ENCODE peak calls at places on chromosomes 3 and 15, in five cellular contexts. J, O, Y, B and M are unnamed samples.
A peak's percentile ranks its signal among the peaks of the same experiment; 100 is the strongest.

GRCh38 chr15:90211440-90212168 is 10.5 kb downstream of the SEMA4B start:
- DNase-seq in O (no peak), Y (peak; percentile 71), B (no peak), J (no peak), M (peak; percentile 62)

GRCh38 chr15:89802986-89803820 is 11.4 kb downstream of the ANPEP start:
- DNase-seq in Y (peak; percentile 34), J (no peak), O (no peak), B (no peak), M (peak; percentile 58)

GRCh38 chr3:16768956-16769355 is 115.8 kb upstream of the PLCL2 start:
- DNase-seq in J (no peak), B (no peak), O (peak; percentile 21), Y (no peak), M (no peak)

GRCh38 chr15:99249270-99249817 is at the start of gene TTC23:
- DNase-seq in J (no peak), B (no peak), O (peak; percentile 76), Y (no peak), M (peak; percentile 49)

GRCh38 chr3:121552379-121552778 is 6.6 kb upstream of the POLQ start:
- DNase-seq in J (no peak), B (no peak), O (no peak), Y (no peak), M (no peak)

GRCh38 chr15:63870043-63870394 is 36.3 kb upstream of the HERC1 start:
- DNase-seq in O (no peak), J (peak; percentile 63), Y (no peak), B (no peak), M (no peak)

GRCh38 chr3:39707314-39707909 is 102.0 kb upstream of the MYRIP start:
- DNase-seq in O (peak; percentile 68), J (no peak), B (no peak), Y (no peak), M (peak; percentile 15)

GRCh38 chr3:32813180-32813579 is 4.6 kb upstream of the TRIM71 start:
- DNase-seq in Y (no peak), J (no peak), O (no peak), B (no peak), M (peak; percentile 63)

GRCh38 chr3:9397911-9398714 is 698 bp downstream of the SETD5 start:
- DNase-seq in Y (peak; percentile 68), O (peak; percentile 63), B (peak; percentile 56), J (peak; percentile 55), M (peak; percentile 22)

GRCh38 chr3:44561076-44561475 is 6.1 kb downstream of the ZKSCAN7 start:
- DNase-seq in J (no peak), B (no peak), O (no peak), Y (no peak), M (no peak)

GRCh38 chr3:44557074-44557473 is 2.1 kb downstream of the ZKSCAN7 start:
- DNase-seq in J (no peak), Y (no peak), O (no peak), B (no peak), M (no peak)

DNA sequence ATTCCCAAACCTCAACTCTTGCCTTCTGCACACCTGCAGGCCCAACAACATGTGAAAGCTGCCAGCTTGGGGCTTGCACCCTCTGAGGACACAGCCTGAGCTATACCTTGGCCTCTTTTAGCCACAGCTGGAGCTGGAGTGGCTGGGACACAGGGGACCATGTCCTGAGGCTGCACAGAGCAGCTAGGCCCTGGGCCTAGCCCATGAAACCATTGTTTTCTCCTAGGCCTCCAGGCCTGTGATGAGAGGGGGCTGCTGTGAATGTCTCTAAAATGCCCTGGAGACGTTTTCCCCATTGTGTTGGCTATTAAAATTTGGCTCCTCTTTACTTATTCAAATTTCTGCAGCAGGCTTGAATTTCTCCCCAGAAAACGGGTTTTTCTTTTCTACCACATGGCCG is 7.2 kb downstream of the ZKSCAN7 start:
- DNase-seq in J (no peak), Y (no peak), B (no peak), O (no peak), M (no peak)
- H3K4me3 ChIP-seq in J (no peak overlapping the region), Y (no peak overlapping the region), B (no peak overlapping the region), O (no peak overlapping the region), M (no peak overlapping the region)

GRCh38 chr3:172530101-172530561 is 6.9 kb upstream of the TNFSF10 start:
- DNase-seq in B (no peak), O (no peak), Y (no peak), J (no peak), M (no peak)

GRCh38 chr3:172524611-172525010 is 1.4 kb upstream of the TNFSF10 start:
- DNase-seq in O (no peak), B (no peak), Y (no peak), J (no peak), M (no peak)

GRCh38 chr3:172530566-172530965 is 7.3 kb upstream of the TNFSF10 start:
- DNase-seq in O (no peak), J (no peak), Y (no peak), B (no peak), M (no peak)

GRCh38 chr3:172525116-172525613 is 1.9 kb upstream of the TNFSF10 start:
- DNase-seq in O (no peak), J (no peak), B (no peak), Y (no peak), M (no peak)

GRCh38 chr3:172528677-172529076 is 5.4 kb upstream of the TNFSF10 start:
- DNase-seq in O (no peak), Y (no peak), B (no peak), J (no peak), M (no peak)
- H3K27me3 ChIP-seq in O (no peaks in the 10 kb centered on the region), Y (no peaks in the 10 kb centered on the region), B (no peaks in the 10 kb centered on the region), J (no peaks in the 10 kb centered on the region), M (no peaks in the 10 kb centered on the region)

DNA sequence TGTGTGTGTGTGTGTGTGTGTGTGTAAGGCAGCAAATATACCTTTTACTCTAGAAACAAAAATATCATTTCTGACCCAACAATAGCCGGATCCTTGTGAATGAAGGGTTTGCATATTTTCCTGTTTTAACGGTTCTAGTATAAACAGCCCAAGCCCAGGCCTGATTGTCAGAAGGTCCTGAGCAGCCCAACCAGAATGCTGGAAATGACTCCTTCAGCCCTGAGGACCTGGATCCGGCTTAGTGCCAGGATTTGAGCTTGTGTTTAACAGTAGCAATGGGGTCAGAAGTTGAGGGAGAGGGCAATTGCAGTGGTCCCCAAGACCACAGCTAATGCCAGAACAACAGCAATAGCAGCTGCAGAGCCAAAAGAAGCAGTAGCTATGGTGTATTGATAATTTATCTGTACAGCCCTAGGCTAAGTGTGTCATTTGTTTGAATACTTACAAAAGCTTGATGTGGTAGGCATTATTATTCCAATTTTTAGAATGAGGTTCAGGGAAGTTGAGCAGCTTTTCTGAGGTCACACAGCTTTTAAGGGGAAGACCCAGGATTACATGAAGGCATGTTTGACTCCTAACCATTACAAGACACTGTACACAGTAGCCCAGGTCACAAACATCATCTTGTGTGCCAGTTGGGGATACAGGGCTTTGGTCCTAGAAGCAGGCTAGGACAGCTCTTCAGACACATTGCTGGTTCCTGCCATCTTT is 12.8 kb downstream of the FOXL2 start:
- DNase-seq in J (no peak), O (no peak), B (no peak), Y (no peak), M (no peak)
- H3K4me3 ChIP-seq in J (no peak overlapping the region), O (no peak overlapping the region), B (no peak overlapping the region), Y (no peak overlapping the region), M (no peak overlapping the region)

GRCh38 chr3:10707984-10708868 is 107.8 kb upstream of the SLC6A11 start:
- DNase-seq in B (no peak), O (peak; percentile 38), J (no peak), Y (no peak), M (peak; percentile 85)
- H3K27me3 ChIP-seq in B (peaks cover 59% of the 10 kb centered on the region), O (peaks cover 48% of the 10 kb centered on the region), J (peaks cover 7% of the 10 kb centered on the region), Y (no peaks in the 10 kb centered on the region), M (peaks cover 38% of the 10 kb centered on the region)

GRCh38 chr3:172060234-172060633 is 20.9 kb downstream of the FNDC3B start:
- DNase-seq in Y (no peak), B (no peak), O (no peak), J (no peak), M (no peak)

GRCh38 chr3:172065534-172065933 is 26.2 kb downstream of the FNDC3B start:
- DNase-seq in O (no peak), J (no peak), B (no peak), Y (no peak), M (no peak)

GRCh38 chr3:172063456-172064432 is 24.4 kb downstream of the FNDC3B start:
- DNase-seq in O (no peak), J (no peak), B (no peak), Y (no peak), M (no peak)

GRCh38 chr3:172059532-172059931 is 20.2 kb downstream of the FNDC3B start:
- DNase-seq in O (no peak), J (no peak), B (no peak), Y (no peak), M (no peak)

GRCh38 chr3:172061724-172062184 is 22.4 kb downstream of the FNDC3B start:
- DNase-seq in B (no peak), O (no peak), Y (no peak), J (peak; percentile 70), M (no peak)
- H3K4me3 ChIP-seq in B (peak overlapping the region; percentile 19), O (no peak overlapping the region), Y (peak overlapping the region; percentile 12), J (no peak overlapping the region), M (no peak overlapping the region)

GRCh38 chr3:124281453-124282316 is 289.8 kb upstream of the ROPN1 start:
- DNase-seq in B (no peak), J (no peak), O (peak; percentile 69), Y (no peak), M (peak; percentile 60)
- H3K27me3 ChIP-seq in B (peaks cover 3% of the 10 kb centered on the region), J (peaks cover 2% of the 10 kb centered on the region), O (no peaks in the 10 kb centered on the region), Y (no peaks in the 10 kb centered on the region), M (no peaks in the 10 kb centered on the region)